ENCODE peak calls at places on chromosomes 4 and X, in ten cellular contexts. H is AG08395; S is CD8-positive, alpha-beta memory T cell; B is HCEC 1CT; D is kidney; O is non-pigmented ciliary epithelial cell; M is posterior vena cava; R is HuH-7.5; E is stimulated activated CD4-positive, alpha-beta T cell treated with anti-CD3 and anti-CD28 coated beads, Interleukin-1b, Interleukin-23, amount 100 ng/mL, for 4 hours; W is GM18507. L is an unnamed sample.

GRCh38 chr4:137025484-137026059 is 506.7 kb downstream of the PCDH18 start:
- DNase-seq in W (no peak), O (no peak), R (no peak), E (no peak), M (no peak), B (no peak), D (no peak), H (no peak), S (no peak), L (no peak)

GRCh38 chr4:7419961-7420660 is 14.6 kb downstream of the PSAPL1 start:
- DNase-seq in B (no peak), O (no peak), D (no peak), R (no peak), S (no peak), E (no peak), W (no peak), M (peak), H (no peak), L (no peak)

GRCh38 chr4:28469387-28469786 is 1608.7 kb downstream of the STIM2 start:
- DNase-seq in D (no peak), M (no peak), H (no peak), O (no peak), B (peak), S (no peak), W (no peak), R (no peak), E (no peak), L (no peak)

GRCh38 chrX:110321670-110322069 is 3.8 kb upstream of the AMMECR1 start:
- DNase-seq in B (no peak), O (no peak), M (no peak), E (no peak), H (no peak), W (no peak), D (no peak), S (no peak), R (no peak), L (no peak)

GRCh38 chr4:90127706-90128345 is 632 bp downstream of the CCSER1 start:
- DNase-seq in D (peak), S (no peak), M (peak), R (no peak), O (no peak), H (no peak), B (no peak), W (no peak), E (no peak), L (no peak)

GRCh38 chrX:120499301-120500097 is 30.4 kb upstream of the LAMP2 start:
- DNase-seq in R (no peak), H (no peak), M (no peak), O (no peak), B (peak), D (no peak), E (no peak), S (no peak), W (no peak), L (no peak)

GRCh38 chrX:418927-419729 is 32.4 kb upstream of the PPP2R3B start:
- DNase-seq in H (no peak), W (no peak), O (no peak), R (no peak), M (no peak), D (peak), B (no peak), S (no peak), E (no peak), L (no peak)

GRCh38 chr4:89257376-89257775 is 50.2 kb downstream of the GPRIN3 start:
- DNase-seq in B (no peak), W (no peak), R (no peak), M (no peak), E (no peak), D (no peak), H (no peak), O (no peak), S (no peak), L (no peak)

GRCh38 chrX:108246304-108246954 is 154.9 kb downstream of the ATG4A start:
- DNase-seq in M (no peak), B (no peak), D (no peak), R (no peak), O (no peak), E (no peak), W (no peak), S (no peak), H (no peak), L (no peak)

GRCh38 chr4:151962138-151962845 is 201.5 kb upstream of the GATB start:
- DNase-seq in E (no peak), H (no peak), R (no peak), S (no peak), M (no peak), W (no peak), D (no peak), O (no peak), B (no peak), L (no peak)

GRCh38 chrX:115322375-115322774 is 32.9 kb downstream of the LUZP4 start:
- DNase-seq in E (no peak), R (no peak), S (no peak), D (no peak), B (no peak), W (no peak), M (no peak), H (no peak), O (no peak), L (no peak)

GRCh38 chr4:98745372-98745771 is 87.0 kb upstream of the TSPAN5 start:
- DNase-seq in R (no peak), H (no peak), M (no peak), S (no peak), W (no peak), B (peak), O (no peak), D (no peak), E (no peak), L (no peak)

GRCh38 chr4:109111031-109111430 is 191.4 kb downstream of the COL25A1 start:
- DNase-seq in H (no peak), E (no peak), D (no peak), M (no peak), S (no peak), W (no peak), O (no peak), B (no peak), R (no peak), L (no peak)

GRCh38 chr4:186021461-186022167 is 47.3 kb upstream of the TLR3 start:
- DNase-seq in H (peak), S (no peak), B (no peak), D (peak), O (no peak), R (no peak), M (no peak), W (no peak), E (no peak), L (no peak)

GRCh38 chr4:177974461-177974860 is 532.2 kb upstream of the AGA start:
- DNase-seq in B (no peak), E (no peak), O (no peak), D (no peak), S (no peak), R (no peak), W (no peak), H (no peak), M (no peak), L (no peak)

GRCh38 chr4:165873298-165874071 is 448 bp downstream of the TLL1 start:
- DNase-seq in W (no peak), D (peak), B (no peak), M (peak), S (no peak), O (no peak), H (peak), R (peak), E (no peak), L (no peak)

GRCh38 chrX:71994601-71995000 is 84.0 kb downstream of the NHSL2 start:
- DNase-seq in D (no peak), E (no peak), B (peak), M (no peak), R (no peak), W (no peak), H (no peak), O (no peak), S (no peak), L (no peak)

GRCh38 chrX:72094894-72095293 is 36.8 kb downstream of the RTL5 start:
- DNase-seq in D (no peak), B (no peak), M (no peak), H (no peak), S (peak), R (no peak), O (no peak), E (peak), W (peak), L (peak)

GRCh38 chr4:16269742-16270522 is 43.7 kb upstream of the TAPT1 start:
- DNase-seq in O (peak), H (peak), E (no peak), S (no peak), D (no peak), R (no peak), M (peak), W (no peak), B (no peak), L (no peak)

GRCh38 chrX:154799554-154800348 is 5.5 kb downstream of the MPP1 start:
- DNase-seq in H (no peak), S (no peak), B (no peak), E (no peak), D (no peak), W (no peak), R (no peak), O (no peak), M (no peak), L (no peak)

GRCh38 chrX:110302975-110303374 is 14.9 kb downstream of the AMMECR1 start:
- DNase-seq in E (no peak), M (no peak), R (no peak), D (no peak), H (no peak), O (no peak), S (no peak), B (no peak), W (no peak), L (no peak)

GRCh38 chr4:105352826-105353225 is 121.0 kb downstream of the PPA2 start:
- DNase-seq in R (no peak), W (peak), O (peak), E (no peak), M (no peak), B (no peak), S (no peak), H (no peak), D (no peak), L (no peak)

GRCh38 chrX:72274526-72274925 is 2.5 kb downstream of the RPS4X start:
- DNase-seq in O (no peak), H (no peak), M (no peak), R (no peak), B (no peak), W (no peak), S (no peak), D (no peak), E (no peak), L (no peak)

GRCh38 chrX:145213504-145213903 is 33.8 kb upstream of the SPANXN1 start:
- DNase-seq in H (no peak), S (no peak), B (no peak), M (no peak), E (no peak), R (no peak), O (no peak), D (no peak), W (no peak), L (no peak)

GRCh38 chr4:107619731-107620130 is 100.3 kb downstream of the PAPSS1 start:
- DNase-seq in E (no peak), H (peak), S (no peak), D (no peak), O (no peak), M (no peak), R (no peak), W (no peak), B (no peak), L (no peak)

GRCh38 chrX:149638860-149639259 is 7.3 kb upstream of the TMEM185A start:
- DNase-seq in O (no peak), M (no peak), W (no peak), S (no peak), E (no peak), D (no peak), R (no peak), H (peak), B (no peak), L (no peak)

GRCh38 chr4:122746485-122746965 is 14.0 kb downstream of the BBS12 start:
- DNase-seq in R (no peak), E (no peak), B (no peak), S (no peak), M (no peak), D (no peak), O (no peak), H (peak), W (no peak), L (no peak)

GRCh38 chr4:92050875-92051274 is 252.9 kb upstream of the GRID2 start:
- DNase-seq in W (no peak), S (no peak), E (no peak), O (peak), B (no peak), R (no peak), M (no peak), D (no peak), H (no peak), L (no peak)

L was measured in activated T-helper 9 cell treated with anti-CD3 and anti-CD28 coated beads, Interleukin-2, amount 50 U/mL, for 16 hours.